ENCODE peak calls at places on chromosomes 3 and 15, in seven cellular contexts. Q is K562, C is MCF 10A, U is omental fat pad, Y is fibroblast of mammary gland, J is B cell, A is colonic mucosa. W is an unnamed sample.

GRCh38 chr3:100027321-100027720 is 87.0 kb downstream of the FILIP1L start:
- DNase-seq in Q (no peak), C (no peak), U (no peak), Y (no peak), J (no peak), A (no peak), W (no peak)

GRCh38 chr3:183274609-183275008 is 21.6 kb downstream of the B3GNT5 start:
- DNase-seq in Q (no peak), C (peak; percentile 51), U (no peak), Y (peak; percentile 62), J (no peak), A (no peak), W (no peak)

GRCh38 chr3:96209703-96210102 is 604.7 kb upstream of the EPHA6 start:
- DNase-seq in Q (no peak), C (peak; percentile 81), U (no peak), Y (no peak), J (no peak), A (no peak), W (no peak)

GRCh38 chr3:140537075-140537474 is 140.8 kb upstream of the TRIM42 start:
- DNase-seq in Q (no peak), C (no peak), U (no peak), Y (no peak), J (no peak), A (no peak), W (no peak)

GRCh38 chr3:157335677-157336076 is 101.0 kb upstream of the PTX3 start:
- DNase-seq in Q (no peak), C (peak; percentile 66), U (no peak), Y (peak; percentile 60), J (no peak), A (no peak), W (no peak)

GRCh38 chr3:170421147-170421641 is 2.5 kb downstream of the CLDN11 start:
- DNase-seq in Q (no peak), C (no peak), U (no peak), Y (peak; percentile 34), J (no peak), A (no peak), W (no peak)

GRCh38 chr3:33231755-33232465 is 13.3 kb upstream of the SUSD5 start:
- DNase-seq in Q (no peak), C (no peak), U (no peak), Y (no peak), J (no peak), A (no peak), W (no peak)

GRCh38 chr15:50049871-50050270 is 69.2 kb downstream of the ATP8B4 start:
- DNase-seq in Q (no peak), C (no peak), U (no peak), Y (peak; percentile 71), J (no peak), A (no peak), W (no peak)

GRCh38 chr3:179591313-179591712 is 13.1 kb downstream of the MRPL47 start:
- DNase-seq in Q (no peak), C (no peak), U (no peak), Y (no peak), J (no peak), A (no peak), W (no peak)

GRCh38 chr3:194326192-194327029 is 24.7 kb downstream of the CPN2 start:
- DNase-seq in Q (peak; percentile 50), C (peak; percentile 36), U (no peak), Y (peak; percentile 38), J (no peak), A (no peak), W (no peak)

GRCh38 chr3:65963787-65964707 is 74.7 kb downstream of the MAGI1 start:
- DNase-seq in Q (no peak), C (peak; percentile 88), U (no peak), Y (peak; percentile 96), J (no peak), A (no peak), W (no peak)

GRCh38 chr15:39874890-39875549 is 45.0 kb downstream of the GPR176 start:
- DNase-seq in Q (peak; percentile 31), C (peak; percentile 62), U (no peak), Y (peak; percentile 69), J (no peak), A (peak; percentile 43), W (no peak)

GRCh38 chr3:115861166-115861733 is 237.9 kb downstream of the GAP43 start:
- DNase-seq in Q (no peak), C (no peak), U (no peak), Y (no peak), J (no peak), A (no peak), W (no peak)

GRCh38 chr3:142152349-142152748 is 3.0 kb upstream of the TFDP2 start:
- DNase-seq in Q (no peak), C (peak; percentile 26), U (no peak), Y (no peak), J (no peak), A (no peak), W (no peak)

GRCh38 chr3:50294492-50295403 is 2.5 kb upstream of the IFRD2 start:
- DNase-seq in Q (no peak), C (no peak), U (no peak), Y (no peak), J (no peak), A (no peak), W (no peak)

GRCh38 chr15:29377141-29377540 is 107.5 kb upstream of the NSMCE3 start:
- DNase-seq in Q (no peak), C (no peak), U (no peak), Y (no peak), J (no peak), A (no peak), W (no peak)

GRCh38 chr3:197730200-197730599 is 6.5 kb downstream of the RUBCN start:
- DNase-seq in Q (peak; percentile 15), C (peak; percentile 60), U (no peak), Y (peak; percentile 89), J (no peak), A (no peak), W (no peak)

GRCh38 chr3:57048052-57048671 is 12.3 kb upstream of the SPATA12 start:
- DNase-seq in Q (peak; percentile 6), C (no peak), U (no peak), Y (peak; percentile 89), J (no peak), A (peak; percentile 28), W (no peak)

DNA sequence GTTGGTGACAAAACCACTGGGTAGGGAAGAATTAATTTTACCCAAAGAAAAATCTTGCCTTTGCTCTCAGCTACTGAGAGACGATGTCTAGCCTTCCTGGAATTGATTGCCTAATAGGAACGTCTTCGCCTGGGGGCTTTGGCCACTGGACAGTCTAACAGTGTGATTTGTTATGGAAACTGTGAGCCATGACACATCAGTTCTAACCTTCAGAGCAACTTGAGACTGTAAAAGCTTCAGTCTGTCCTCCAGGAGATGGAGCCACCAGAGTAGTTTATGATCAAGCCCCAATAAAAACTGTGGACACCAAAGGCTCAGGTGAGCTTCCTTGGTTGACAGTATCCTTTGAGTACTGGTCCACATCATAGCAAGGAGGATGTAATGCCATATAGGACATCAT is 235.8 kb upstream of the TMCO5A start:
- DNase-seq in Q (no peak), C (peak; percentile 29), U (no peak), Y (peak; percentile 21), J (no peak), A (no peak), W (no peak)
- TF ChIP-seq CTCF in Q (no peak), C (no peak), U (no peak), Y (no peak), J (no peak), A (no peak), W (no peak)

DNA sequence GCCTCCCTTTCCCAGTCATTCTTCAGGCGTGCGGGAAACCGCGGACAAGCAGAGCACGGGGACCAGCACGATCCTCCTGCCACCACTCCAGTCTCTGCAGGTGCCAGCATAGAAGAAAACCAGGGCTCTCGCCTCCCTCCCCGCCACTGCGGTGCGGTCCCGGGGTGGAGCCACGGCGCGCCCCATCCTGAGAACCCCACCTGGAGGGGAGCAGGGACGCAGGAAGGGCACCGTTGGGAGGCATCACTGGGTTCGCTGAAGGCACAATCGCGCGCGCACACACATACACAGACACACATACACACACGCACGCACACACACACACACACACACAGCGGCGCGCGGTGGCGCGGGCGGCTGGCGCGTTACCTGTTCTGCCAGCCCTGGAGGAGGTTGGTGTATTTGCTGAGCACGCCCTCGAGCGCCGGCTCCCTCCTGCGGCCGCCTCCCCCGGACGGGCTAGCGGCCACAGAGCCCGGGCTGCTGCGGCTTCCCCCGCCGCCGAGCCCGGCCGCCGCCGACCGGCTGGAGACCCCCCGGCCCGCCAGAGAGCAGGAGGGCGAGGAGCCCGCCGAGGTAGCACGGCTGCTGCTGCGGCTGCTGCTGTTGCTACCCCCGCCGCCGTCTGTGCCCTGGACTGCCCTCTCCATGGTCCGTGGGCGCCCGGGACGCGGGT is 394 bp downstream of the OSBPL10 start:
- DNase-seq in Q (no peak), C (peak; percentile 68), U (no peak), Y (peak; percentile 29), J (peak; percentile 81), A (peak; percentile 75), W (peak; percentile 64)
- TF ChIP-seq CTCF in Q (no peak), C (no peak), U (no peak), Y (no peak), J (peak; percentile 35), A (no peak), W (no peak)

GRCh38 chr15:60134609-60135008 is 130.5 kb downstream of the FOXB1 start:
- DNase-seq in Q (no peak), C (peak; percentile 24), U (no peak), Y (no peak), J (no peak), A (no peak), W (no peak)
- TF ChIP-seq CTCF in Q (no peak), C (peak; percentile 41), U (no peak), Y (peak; percentile 22), J (peak; percentile 15), A (no peak), W (no peak)

GRCh38 chr15:89496155-89497098 is at the start of gene RHCG:
- DNase-seq in Q (peak; percentile 58), C (no peak), U (no peak), Y (peak; percentile 51), J (no peak), A (no peak), W (peak; percentile 56)
- TF ChIP-seq CTCF in Q (peak; percentile 92), C (no peak), U (no peak), Y (peak; percentile 25), J (peak; percentile 20), A (peak; percentile 14), W (peak; percentile 71)

DNA sequence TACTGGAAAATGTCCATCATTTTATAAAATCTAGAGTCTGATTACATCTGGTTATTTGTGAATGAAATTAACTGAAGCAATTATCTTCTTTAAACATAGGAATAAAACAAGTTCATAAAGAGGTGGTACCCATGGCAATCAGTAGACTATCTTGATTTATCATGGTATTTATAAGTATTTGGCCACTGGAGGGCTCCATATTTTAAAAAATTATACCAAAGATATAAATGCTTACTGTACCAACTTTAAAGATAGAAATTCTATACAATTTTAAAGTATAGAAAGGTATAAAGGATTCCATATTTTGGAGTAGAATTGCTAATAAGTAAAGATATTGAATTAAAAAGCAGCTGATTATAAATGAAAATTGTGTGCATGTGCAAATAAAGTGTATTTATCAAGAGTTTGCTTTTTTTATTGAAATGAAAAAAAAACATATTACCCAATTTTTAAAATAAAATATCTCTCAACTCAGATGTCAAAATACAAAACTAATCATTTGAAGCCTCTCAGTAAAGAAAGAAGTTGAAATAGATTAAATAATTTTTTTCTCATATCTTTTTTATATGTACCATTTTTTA is 105.3 kb downstream of the BBX start:
- DNase-seq in Q (no peak), C (no peak), U (no peak), Y (peak; percentile 16), J (no peak), A (no peak), W (no peak)
- TF ChIP-seq CTCF in Q (no peak), C (peak; percentile 15), U (no peak), Y (peak; percentile 28), J (no peak), A (no peak), W (no peak)

W was measured in progenitor cell of endocrine pancreas.